ENCODE peak calls at places on chromosomes 1 and 21, in eight cellular contexts. One of them, this sample, is unnamed.

GRCh38 chr1:40036574-40036973 is 4.0 kb upstream of the CAP1 start:
- DNase-seq in GM12878: no peak
- DNase-seq in suprapubic skin: no peak
- DNase-seq in prostate gland: peak; percentile 80
- DNase-seq in ovary: peak; percentile 44
- DNase-seq in IMR-90: peak; percentile 87
- DNase-seq in transverse colon: peak; percentile 53
- DNase-seq in heart left ventricle: peak; percentile 79
- DNase-seq in this sample: peak; percentile 85

GRCh38 chr21:36385909-36386642 is 884 bp downstream of the CHAF1B start:
- DNase-seq in transverse colon: no peak
- DNase-seq in prostate gland: no peak
- DNase-seq in ovary: peak; percentile 21
- DNase-seq in IMR-90: peak; percentile 11
- DNase-seq in suprapubic skin: no peak
- DNase-seq in GM12878: no peak
- DNase-seq in heart left ventricle: no peak
- DNase-seq in this sample: no peak

GRCh38 chr1:57353589-57353988 is 70.3 kb downstream of the DAB1 start:
- DNase-seq in ovary: no peak
- DNase-seq in IMR-90: peak; percentile 75
- DNase-seq in transverse colon: no peak
- DNase-seq in suprapubic skin: no peak
- DNase-seq in prostate gland: no peak
- DNase-seq in GM12878: no peak
- DNase-seq in heart left ventricle: no peak
- DNase-seq in this sample: no peak

GRCh38 chr1:34695580-34695979 is 59.3 kb upstream of the GJB5 start:
- DNase-seq in ovary: no peak
- DNase-seq in IMR-90: no peak
- DNase-seq in suprapubic skin: no peak
- DNase-seq in GM12878: no peak
- DNase-seq in heart left ventricle: no peak
- DNase-seq in prostate gland: no peak
- DNase-seq in transverse colon: no peak
- DNase-seq in this sample: no peak

GRCh38 chr1:203507227-203507626 is 13.3 kb downstream of the OPTC start:
- DNase-seq in GM12878: no peak
- DNase-seq in prostate gland: no peak
- DNase-seq in transverse colon: peak; percentile 15
- DNase-seq in IMR-90: peak; percentile 16
- DNase-seq in heart left ventricle: no peak
- DNase-seq in suprapubic skin: no peak
- DNase-seq in ovary: peak; percentile 62
- DNase-seq in this sample: no peak

GRCh38 chr1:29513357-29513756 is 277.0 kb downstream of the PTPRU start:
- DNase-seq in prostate gland: no peak
- DNase-seq in IMR-90: peak; percentile 70
- DNase-seq in GM12878: peak; percentile 9
- DNase-seq in heart left ventricle: no peak
- DNase-seq in transverse colon: no peak
- DNase-seq in ovary: no peak
- DNase-seq in suprapubic skin: peak; percentile 70
- DNase-seq in this sample: peak; percentile 57

GRCh38 chr1:81513796-81514354 is 286.9 kb upstream of the ADGRL2 start:
- DNase-seq in ovary: no peak
- DNase-seq in heart left ventricle: no peak
- DNase-seq in prostate gland: no peak
- DNase-seq in GM12878: no peak
- DNase-seq in IMR-90: no peak
- DNase-seq in transverse colon: no peak
- DNase-seq in suprapubic skin: no peak
- DNase-seq in this sample: no peak

GRCh38 chr1:206419250-206419649 is 51.0 kb upstream of the IKBKE start:
- DNase-seq in transverse colon: peak; percentile 75
- DNase-seq in heart left ventricle: no peak
- DNase-seq in prostate gland: no peak
- DNase-seq in suprapubic skin: no peak
- DNase-seq in GM12878: no peak
- DNase-seq in IMR-90: no peak
- DNase-seq in ovary: no peak
- DNase-seq in this sample: no peak

GRCh38 chr1:1089731-1090423 is 15.8 kb upstream of the RNF223 start:
- DNase-seq in transverse colon: peak; percentile 5
- DNase-seq in ovary: no peak
- DNase-seq in IMR-90: no peak
- DNase-seq in GM12878: no peak
- DNase-seq in heart left ventricle: no peak
- DNase-seq in prostate gland: no peak
- DNase-seq in suprapubic skin: no peak
- DNase-seq in this sample: no peak

GRCh38 chr1:238753205-238753720 is 633.1 kb upstream of the CHRM3 start:
- DNase-seq in IMR-90: no peak
- DNase-seq in heart left ventricle: no peak
- DNase-seq in suprapubic skin: no peak
- DNase-seq in prostate gland: no peak
- DNase-seq in GM12878: no peak
- DNase-seq in ovary: no peak
- DNase-seq in transverse colon: no peak
- DNase-seq in this sample: no peak

GRCh38 chr1:161962094-161962887 is 61.4 kb downstream of the OLFML2B start:
- DNase-seq in transverse colon: no peak
- DNase-seq in ovary: no peak
- DNase-seq in GM12878: peak; percentile 70
- DNase-seq in IMR-90: peak; percentile 87
- DNase-seq in heart left ventricle: no peak
- DNase-seq in suprapubic skin: no peak
- DNase-seq in prostate gland: no peak
- DNase-seq in this sample: no peak

DNA sequence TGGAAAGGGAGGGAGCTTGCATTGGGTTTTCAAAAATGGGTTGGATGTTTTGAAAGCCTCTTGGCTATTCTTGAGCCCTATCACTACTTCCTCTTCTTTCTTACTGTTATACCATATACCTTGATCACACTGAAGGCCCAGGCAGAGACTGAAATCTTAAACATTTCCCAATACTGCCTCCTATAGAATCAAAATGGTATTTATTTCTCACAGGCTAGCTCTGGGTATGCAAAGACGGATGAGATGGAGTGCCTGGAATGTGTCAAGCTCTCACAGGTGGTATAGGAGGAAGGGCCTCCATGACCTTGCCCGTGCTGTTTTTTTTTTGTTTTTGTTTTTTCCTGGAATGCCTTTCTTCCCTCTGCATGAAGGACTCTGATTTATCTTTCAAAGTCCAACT is 268.4 kb upstream of the USP24 start:
- DNase-seq in heart left ventricle: no peak
- DNase-seq in GM12878: no peak
- DNase-seq in ovary: no peak
- DNase-seq in prostate gland: no peak
- DNase-seq in IMR-90: no peak
- DNase-seq in suprapubic skin: no peak
- DNase-seq in transverse colon: no peak
- DNase-seq in this sample: no peak
- TF ChIP-seq CTCF in heart left ventricle: no peak
- TF ChIP-seq CTCF in GM12878: no peak
- TF ChIP-seq CTCF in ovary: no peak
- TF ChIP-seq CTCF in prostate gland: no peak
- TF ChIP-seq CTCF in IMR-90: no peak
- TF ChIP-seq CTCF in suprapubic skin: no peak
- TF ChIP-seq CTCF in transverse colon: no peak
- TF ChIP-seq CTCF in this sample: no peak

GRCh38 chr1:31957701-31958674 is 19.8 kb upstream of the PTP4A2 start:
- DNase-seq in IMR-90: no peak
- DNase-seq in heart left ventricle: no peak
- DNase-seq in GM12878: peak; percentile 84
- DNase-seq in transverse colon: no peak
- DNase-seq in prostate gland: no peak
- DNase-seq in suprapubic skin: no peak
- DNase-seq in ovary: no peak
- DNase-seq in this sample: no peak

GRCh38 chr1:31952825-31953220 is 14.7 kb upstream of the PTP4A2 start:
- DNase-seq in heart left ventricle: no peak
- DNase-seq in IMR-90: no peak
- DNase-seq in ovary: no peak
- DNase-seq in transverse colon: no peak
- DNase-seq in GM12878: no peak
- DNase-seq in prostate gland: no peak
- DNase-seq in suprapubic skin: no peak
- DNase-seq in this sample: no peak

GRCh38 chr1:31959521-31959920 is 21.4 kb upstream of the PTP4A2 start:
- DNase-seq in transverse colon: no peak
- DNase-seq in heart left ventricle: no peak
- DNase-seq in IMR-90: no peak
- DNase-seq in GM12878: no peak
- DNase-seq in prostate gland: no peak
- DNase-seq in ovary: no peak
- DNase-seq in suprapubic skin: no peak
- DNase-seq in this sample: no peak

GRCh38 chr1:31954607-31955283 is 16.6 kb upstream of the PTP4A2 start:
- DNase-seq in suprapubic skin: peak; percentile 93
- DNase-seq in transverse colon: peak; percentile 82
- DNase-seq in heart left ventricle: peak; percentile 90
- DNase-seq in GM12878: no peak
- DNase-seq in ovary: peak; percentile 95
- DNase-seq in prostate gland: peak; percentile 69
- DNase-seq in IMR-90: peak; percentile 99
- DNase-seq in this sample: peak; percentile 61

GRCh38 chr1:31955917-31956736 is 18.0 kb upstream of the PTP4A2 start:
- DNase-seq in ovary: peak; percentile 91
- DNase-seq in IMR-90: peak; percentile 100
- DNase-seq in GM12878: peak; percentile 91
- DNase-seq in heart left ventricle: peak; percentile 76
- DNase-seq in suprapubic skin: peak; percentile 91
- DNase-seq in transverse colon: peak; percentile 86
- DNase-seq in prostate gland: peak; percentile 78
- DNase-seq in this sample: peak; percentile 80
- TF ChIP-seq POLR2A in ovary: no peak
- TF ChIP-seq POLR2A in IMR-90: peak; percentile 84
- TF ChIP-seq POLR2A in GM12878: peak; percentile 65
- TF ChIP-seq POLR2A in heart left ventricle: peak; percentile 49
- TF ChIP-seq POLR2A in suprapubic skin: no peak
- TF ChIP-seq POLR2A in transverse colon: no peak
- TF ChIP-seq POLR2A in prostate gland: peak; percentile 24
- TF ChIP-seq POLR2A in this sample: peak; percentile 23

GRCh38 chr1:200038987-200039848 is 11.7 kb downstream of the NR5A2 start:
- DNase-seq in ovary: no peak
- DNase-seq in prostate gland: no peak
- DNase-seq in IMR-90: no peak
- DNase-seq in heart left ventricle: peak; percentile 68
- DNase-seq in suprapubic skin: no peak
- DNase-seq in transverse colon: peak; percentile 55
- DNase-seq in GM12878: no peak
- DNase-seq in this sample: peak; percentile 64
- H3K4me1 ChIP-seq in ovary: peaks cover 8% of the 10 kb centered on the region
- H3K4me1 ChIP-seq in prostate gland: peaks cover 7% of the 10 kb centered on the region
- H3K4me1 ChIP-seq in IMR-90: peaks cover 6% of the 10 kb centered on the region
- H3K4me1 ChIP-seq in heart left ventricle: peaks cover 11% of the 10 kb centered on the region
- H3K4me1 ChIP-seq in suprapubic skin: peaks cover 63% of the 10 kb centered on the region
- H3K4me1 ChIP-seq in transverse colon: peaks cover 22% of the 10 kb centered on the region
- H3K4me1 ChIP-seq in GM12878: no peaks in the 10 kb centered on the region
- H3K4me1 ChIP-seq in this sample: peaks cover 35% of the 10 kb centered on the region

DNA sequence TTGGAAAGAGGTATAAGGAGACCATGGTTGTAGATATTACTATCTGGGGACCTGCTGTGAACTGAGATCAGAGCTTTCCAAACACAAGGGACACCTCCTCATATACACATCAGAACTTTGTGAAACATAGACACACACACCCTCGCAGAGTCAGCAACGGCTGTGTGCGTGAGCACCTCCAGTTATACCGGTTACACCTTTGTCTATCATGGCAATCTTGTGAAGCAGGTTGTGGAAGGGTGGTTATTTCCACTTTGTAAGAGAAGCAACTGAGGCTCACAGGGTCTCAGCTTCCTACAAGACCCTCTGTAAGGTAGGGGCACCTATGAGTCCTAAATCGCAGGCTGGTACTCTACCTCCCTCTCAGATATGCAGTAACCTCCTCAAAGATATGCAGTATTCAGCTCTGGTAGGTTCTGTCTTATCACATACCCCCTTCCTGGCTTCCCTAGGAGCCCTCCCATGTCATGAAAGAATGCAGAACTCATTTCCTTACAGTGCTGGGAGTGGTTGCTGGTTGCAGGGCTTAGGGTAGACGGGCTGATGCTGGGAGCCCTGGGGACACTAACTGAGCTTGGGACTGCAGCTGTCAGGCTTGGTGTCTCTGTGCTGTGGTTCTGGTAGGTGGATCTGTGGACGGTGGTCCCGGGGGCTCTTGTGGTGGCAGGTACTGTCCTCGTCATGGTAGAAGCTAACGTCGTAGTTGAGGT is 18.6 kb upstream of the MAGOH start:
- DNase-seq in heart left ventricle: no peak
- DNase-seq in IMR-90: no peak
- DNase-seq in ovary: no peak
- DNase-seq in suprapubic skin: no peak
- DNase-seq in prostate gland: no peak
- DNase-seq in transverse colon: no peak
- DNase-seq in GM12878: no peak
- DNase-seq in this sample: no peak
- TF ChIP-seq CTCF in heart left ventricle: no peak
- TF ChIP-seq CTCF in IMR-90: no peak
- TF ChIP-seq CTCF in ovary: no peak
- TF ChIP-seq CTCF in suprapubic skin: no peak
- TF ChIP-seq CTCF in prostate gland: no peak
- TF ChIP-seq CTCF in transverse colon: no peak
- TF ChIP-seq CTCF in GM12878: no peak
- TF ChIP-seq CTCF in this sample: no peak

GRCh38 chr1:2200308-2200943 is 5.9 kb upstream of the FAAP20 start:
- DNase-seq in GM12878: no peak
- DNase-seq in heart left ventricle: no peak
- DNase-seq in transverse colon: no peak
- DNase-seq in prostate gland: no peak
- DNase-seq in IMR-90: no peak
- DNase-seq in ovary: no peak
- DNase-seq in suprapubic skin: no peak
- DNase-seq in this sample: no peak

GRCh38 chr1:2198571-2198970 is 4.0 kb upstream of the FAAP20 start:
- DNase-seq in transverse colon: peak; percentile 67
- DNase-seq in ovary: no peak
- DNase-seq in suprapubic skin: no peak
- DNase-seq in GM12878: no peak
- DNase-seq in IMR-90: no peak
- DNase-seq in prostate gland: peak; percentile 64
- DNase-seq in heart left ventricle: no peak
- DNase-seq in this sample: peak; percentile 91

GRCh38 chr1:2197732-2198165 is 3.2 kb upstream of the FAAP20 start:
- DNase-seq in heart left ventricle: no peak
- DNase-seq in ovary: no peak
- DNase-seq in suprapubic skin: no peak
- DNase-seq in prostate gland: no peak
- DNase-seq in IMR-90: no peak
- DNase-seq in transverse colon: no peak
- DNase-seq in GM12878: no peak
- DNase-seq in this sample: no peak

GRCh38 chr1:2201062-2201461 is 6.5 kb upstream of the FAAP20 start:
- DNase-seq in IMR-90: no peak
- DNase-seq in GM12878: no peak
- DNase-seq in heart left ventricle: peak; percentile 52
- DNase-seq in transverse colon: no peak
- DNase-seq in prostate gland: no peak
- DNase-seq in suprapubic skin: no peak
- DNase-seq in ovary: no peak
- DNase-seq in this sample: no peak

GRCh38 chr1:2199042-2199810 is 4.7 kb upstream of the FAAP20 start:
- DNase-seq in GM12878: peak; percentile 26
- DNase-seq in IMR-90: peak; percentile 85
- DNase-seq in transverse colon: peak; percentile 92
- DNase-seq in prostate gland: peak; percentile 87
- DNase-seq in ovary: peak; percentile 94
- DNase-seq in suprapubic skin: peak; percentile 97
- DNase-seq in heart left ventricle: peak; percentile 93
- DNase-seq in this sample: peak; percentile 81
- TF ChIP-seq POLR2A in GM12878: peak; percentile 66
- TF ChIP-seq POLR2A in IMR-90: peak; percentile 73
- TF ChIP-seq POLR2A in transverse colon: peak; percentile 86
- TF ChIP-seq POLR2A in prostate gland: peak; percentile 77
- TF ChIP-seq POLR2A in ovary: peak; percentile 93
- TF ChIP-seq POLR2A in suprapubic skin: no peak
- TF ChIP-seq POLR2A in heart left ventricle: peak; percentile 82
- TF ChIP-seq POLR2A in this sample: peak; percentile 74

This sample was measured in body of pancreas.